ENCODE peak calls at places on chromosomes 6 and 20, in eight cellular contexts. One of them, this sample, is unnamed.

GRCh38 chr20:45798935-45799642 is 7.3 kb downstream of the DNTTIP1 start:
- DNase-seq in erythroblast: peak
- DNase-seq in hypothalamus: no peak
- DNase-seq in AG09309: no peak
- DNase-seq in iris pigment epithelial cell: peak
- DNase-seq in ovary: peak
- DNase-seq in HEK293T: peak
- DNase-seq in GM12891: peak
- DNase-seq in this sample: peak

GRCh38 chr6:11354019-11354418 is 121.6 kb upstream of the NEDD9 start:
- DNase-seq in erythroblast: no peak
- DNase-seq in hypothalamus: no peak
- DNase-seq in AG09309: no peak
- DNase-seq in iris pigment epithelial cell: peak
- DNase-seq in ovary: no peak
- DNase-seq in HEK293T: no peak
- DNase-seq in GM12891: no peak
- DNase-seq in this sample: no peak

GRCh38 chr6:33610057-33610456 is 11.1 kb upstream of the ITPR3 start:
- DNase-seq in erythroblast: no peak
- DNase-seq in hypothalamus: no peak
- DNase-seq in AG09309: no peak
- DNase-seq in iris pigment epithelial cell: no peak
- DNase-seq in ovary: no peak
- DNase-seq in HEK293T: no peak
- DNase-seq in GM12891: no peak
- DNase-seq in this sample: peak

GRCh38 chr20:33861458-33861857 is 50.3 kb downstream of the CHMP4B start:
- DNase-seq in erythroblast: no peak
- DNase-seq in hypothalamus: no peak
- DNase-seq in AG09309: no peak
- DNase-seq in iris pigment epithelial cell: no peak
- DNase-seq in ovary: no peak
- DNase-seq in HEK293T: no peak
- DNase-seq in GM12891: no peak
- DNase-seq in this sample: no peak

GRCh38 chr6:36765943-36766648 is 68.5 kb downstream of the RAB44 start:
- DNase-seq in erythroblast: peak
- DNase-seq in hypothalamus: peak
- DNase-seq in AG09309: peak
- DNase-seq in iris pigment epithelial cell: peak
- DNase-seq in ovary: peak
- DNase-seq in HEK293T: peak
- DNase-seq in GM12891: peak
- DNase-seq in this sample: peak

GRCh38 chr20:37600486-37600885 is 72.8 kb upstream of the BLCAP start:
- DNase-seq in erythroblast: no peak
- DNase-seq in hypothalamus: no peak
- DNase-seq in AG09309: no peak
- DNase-seq in iris pigment epithelial cell: no peak
- DNase-seq in ovary: no peak
- DNase-seq in HEK293T: no peak
- DNase-seq in GM12891: no peak
- DNase-seq in this sample: no peak

GRCh38 chr6:129575378-129576118 is 134.4 kb downstream of the ARHGAP18 start:
- DNase-seq in erythroblast: peak
- DNase-seq in hypothalamus: no peak
- DNase-seq in AG09309: peak
- DNase-seq in iris pigment epithelial cell: peak
- DNase-seq in ovary: no peak
- DNase-seq in HEK293T: peak
- DNase-seq in GM12891: no peak
- DNase-seq in this sample: peak

GRCh38 chr6:11197175-11197535 is 35.3 kb downstream of the NEDD9 start:
- DNase-seq in erythroblast: no peak
- DNase-seq in hypothalamus: no peak
- DNase-seq in AG09309: peak
- DNase-seq in iris pigment epithelial cell: peak
- DNase-seq in ovary: no peak
- DNase-seq in HEK293T: no peak
- DNase-seq in GM12891: no peak
- DNase-seq in this sample: peak

GRCh38 chr6:108989700-108990099 is 104.9 kb downstream of the SESN1 start:
- DNase-seq in erythroblast: no peak
- DNase-seq in hypothalamus: no peak
- DNase-seq in AG09309: no peak
- DNase-seq in iris pigment epithelial cell: no peak
- DNase-seq in ovary: no peak
- DNase-seq in HEK293T: no peak
- DNase-seq in GM12891: no peak
- DNase-seq in this sample: no peak

GRCh38 chr6:72552938-72553337 is 68.9 kb upstream of the KCNQ5 start:
- DNase-seq in erythroblast: peak
- DNase-seq in hypothalamus: no peak
- DNase-seq in AG09309: no peak
- DNase-seq in iris pigment epithelial cell: peak
- DNase-seq in ovary: no peak
- DNase-seq in HEK293T: no peak
- DNase-seq in GM12891: no peak
- DNase-seq in this sample: no peak

GRCh38 chr6:69704916-69705315 is 91.9 kb downstream of the LMBRD1 start:
- DNase-seq in erythroblast: no peak
- DNase-seq in hypothalamus: no peak
- DNase-seq in AG09309: no peak
- DNase-seq in iris pigment epithelial cell: no peak
- DNase-seq in ovary: no peak
- DNase-seq in HEK293T: no peak
- DNase-seq in GM12891: no peak
- DNase-seq in this sample: no peak

GRCh38 chr6:88586371-88587157 is 376.9 kb downstream of the RNGTT start:
- DNase-seq in erythroblast: no peak
- DNase-seq in hypothalamus: no peak
- DNase-seq in AG09309: no peak
- DNase-seq in iris pigment epithelial cell: no peak
- DNase-seq in ovary: peak
- DNase-seq in HEK293T: no peak
- DNase-seq in GM12891: no peak
- DNase-seq in this sample: no peak

GRCh38 chr6:138404666-138405337 is 779 bp downstream of the HEBP2 start:
- DNase-seq in erythroblast: peak
- DNase-seq in hypothalamus: no peak
- DNase-seq in AG09309: no peak
- DNase-seq in iris pigment epithelial cell: peak
- DNase-seq in ovary: peak
- DNase-seq in HEK293T: no peak
- DNase-seq in GM12891: peak
- DNase-seq in this sample: no peak

GRCh38 chr6:160400426-160400825 is 52.2 kb downstream of the SLC22A3 start:
- DNase-seq in erythroblast: no peak
- DNase-seq in hypothalamus: no peak
- DNase-seq in AG09309: no peak
- DNase-seq in iris pigment epithelial cell: peak
- DNase-seq in ovary: no peak
- DNase-seq in HEK293T: no peak
- DNase-seq in GM12891: no peak
- DNase-seq in this sample: peak

GRCh38 chr6:145539831-145540230 is 195.5 kb downstream of the EPM2A start:
- DNase-seq in erythroblast: no peak
- DNase-seq in hypothalamus: no peak
- DNase-seq in AG09309: no peak
- DNase-seq in iris pigment epithelial cell: peak
- DNase-seq in ovary: no peak
- DNase-seq in HEK293T: no peak
- DNase-seq in GM12891: no peak
- DNase-seq in this sample: no peak

GRCh38 chr6:33080127-33081089 is 4.6 kb downstream of the HLA-DPB1 start:
- DNase-seq in erythroblast: peak
- DNase-seq in hypothalamus: peak
- DNase-seq in AG09309: no peak
- DNase-seq in iris pigment epithelial cell: peak
- DNase-seq in ovary: peak
- DNase-seq in HEK293T: no peak
- DNase-seq in GM12891: no peak
- DNase-seq in this sample: peak

GRCh38 chr6:130696806-130697205 is 130.4 kb upstream of the SMLR1 start:
- DNase-seq in erythroblast: no peak
- DNase-seq in hypothalamus: no peak
- DNase-seq in AG09309: no peak
- DNase-seq in iris pigment epithelial cell: peak
- DNase-seq in ovary: no peak
- DNase-seq in HEK293T: no peak
- DNase-seq in GM12891: no peak
- DNase-seq in this sample: no peak

GRCh38 chr6:138278326-138278725 is 60.0 kb upstream of the PBOV1 start:
- DNase-seq in erythroblast: no peak
- DNase-seq in hypothalamus: peak
- DNase-seq in AG09309: no peak
- DNase-seq in iris pigment epithelial cell: peak
- DNase-seq in ovary: no peak
- DNase-seq in HEK293T: peak
- DNase-seq in GM12891: no peak
- DNase-seq in this sample: peak

GRCh38 chr6:34671801-34672656 is 24.5 kb downstream of the ILRUN start:
- DNase-seq in erythroblast: peak
- DNase-seq in hypothalamus: no peak
- DNase-seq in AG09309: no peak
- DNase-seq in iris pigment epithelial cell: peak
- DNase-seq in ovary: no peak
- DNase-seq in HEK293T: no peak
- DNase-seq in GM12891: no peak
- DNase-seq in this sample: no peak

GRCh38 chr6:108735991-108736345 is 112.3 kb upstream of the ARMC2 start:
- DNase-seq in erythroblast: peak
- DNase-seq in hypothalamus: no peak
- DNase-seq in AG09309: no peak
- DNase-seq in iris pigment epithelial cell: no peak
- DNase-seq in ovary: no peak
- DNase-seq in HEK293T: no peak
- DNase-seq in GM12891: no peak
- DNase-seq in this sample: peak

GRCh38 chr6:130766239-130767144 is 60.7 kb upstream of the SMLR1 start:
- DNase-seq in erythroblast: no peak
- DNase-seq in hypothalamus: no peak
- DNase-seq in AG09309: no peak
- DNase-seq in iris pigment epithelial cell: no peak
- DNase-seq in ovary: no peak
- DNase-seq in HEK293T: no peak
- DNase-seq in GM12891: no peak
- DNase-seq in this sample: no peak

GRCh38 chr6:105135056-105135455 is 44.8 kb downstream of the POPDC3 start:
- DNase-seq in erythroblast: no peak
- DNase-seq in hypothalamus: no peak
- DNase-seq in AG09309: no peak
- DNase-seq in iris pigment epithelial cell: peak
- DNase-seq in ovary: no peak
- DNase-seq in HEK293T: peak
- DNase-seq in GM12891: no peak
- DNase-seq in this sample: no peak

GRCh38 chr6:128882991-128883571 is at the start of gene LAMA2:
- DNase-seq in erythroblast: no peak
- DNase-seq in hypothalamus: peak
- DNase-seq in AG09309: peak
- DNase-seq in iris pigment epithelial cell: peak
- DNase-seq in ovary: peak
- DNase-seq in HEK293T: peak
- DNase-seq in GM12891: no peak
- DNase-seq in this sample: peak

GRCh38 chr6:24524801-24525200 is 30.0 kb downstream of the ALDH5A1 start:
- DNase-seq in erythroblast: peak
- DNase-seq in hypothalamus: no peak
- DNase-seq in AG09309: peak
- DNase-seq in iris pigment epithelial cell: peak
- DNase-seq in ovary: no peak
- DNase-seq in HEK293T: peak
- DNase-seq in GM12891: no peak
- DNase-seq in this sample: peak

This sample was measured in kidney tubule cell.